ENCODE peak calls at places on chromosomes 16 and 17, in eight cellular contexts. Y is neuronal stem cell, H is fibroblast of lung, Z is mesenchymal stem cell, W is aorta, L is HCT116, J is heart left ventricle, X is upper lobe of right lung. M is an unnamed sample.

GRCh38 chr17:79038545-79039135 is 14.7 kb downstream of the C1QTNF1 start:
- DNase-seq in Y (no peak), H (peak; percentile 86), Z (no peak), W (peak; percentile 72), L (no peak), J (no peak), X (peak; percentile 35), M (peak; percentile 99)

GRCh38 chr17:64358261-64358788 is 32.3 kb downstream of the PECAM1 start:
- DNase-seq in Y (no peak), H (peak; percentile 27), Z (no peak), W (no peak), L (no peak), J (no peak), X (peak; percentile 23), M (peak; percentile 42)

GRCh38 chr16:78748471-78748929 is 649.0 kb downstream of the WWOX start:
- DNase-seq in Y (no peak), H (no peak), Z (no peak), W (no peak), L (no peak), J (no peak), X (no peak), M (no peak)

GRCh38 chr17:82846061-82846691 is 6.4 kb upstream of the ZNF750 start:
- DNase-seq in Y (no peak), H (no peak), Z (no peak), W (no peak), L (no peak), J (peak; percentile 46), X (peak; percentile 48), M (no peak)

GRCh38 chr16:2686912-2687507 is 4.7 kb downstream of the KCTD5 start:
- DNase-seq in Y (no peak), H (no peak), Z (no peak), W (peak; percentile 87), L (no peak), J (peak; percentile 50), X (peak; percentile 81), M (no peak)

GRCh38 chr17:12040478-12040877 is 19.8 kb downstream of the MAP2K4 start:
- DNase-seq in Y (no peak), H (no peak), Z (no peak), W (no peak), L (no peak), J (no peak), X (no peak), M (peak; percentile 45)

GRCh38 chr16:58461056-58461455 is 38.9 kb upstream of the NDRG4 start:
- DNase-seq in Y (no peak), H (no peak), Z (no peak), W (no peak), L (peak; percentile 27), J (no peak), X (no peak), M (no peak)

GRCh38 chr17:54063639-54064038 is 240.9 kb downstream of the KIF2B start:
- DNase-seq in Y (no peak), H (no peak), Z (no peak), W (no peak), L (no peak), J (no peak), X (no peak), M (no peak)

GRCh38 chr17:79747508-79748295 is 17.0 kb downstream of the ENPP7 start:
- DNase-seq in Y (no peak), H (no peak), Z (no peak), W (no peak), L (no peak), J (no peak), X (no peak), M (peak; percentile 5)

DNA sequence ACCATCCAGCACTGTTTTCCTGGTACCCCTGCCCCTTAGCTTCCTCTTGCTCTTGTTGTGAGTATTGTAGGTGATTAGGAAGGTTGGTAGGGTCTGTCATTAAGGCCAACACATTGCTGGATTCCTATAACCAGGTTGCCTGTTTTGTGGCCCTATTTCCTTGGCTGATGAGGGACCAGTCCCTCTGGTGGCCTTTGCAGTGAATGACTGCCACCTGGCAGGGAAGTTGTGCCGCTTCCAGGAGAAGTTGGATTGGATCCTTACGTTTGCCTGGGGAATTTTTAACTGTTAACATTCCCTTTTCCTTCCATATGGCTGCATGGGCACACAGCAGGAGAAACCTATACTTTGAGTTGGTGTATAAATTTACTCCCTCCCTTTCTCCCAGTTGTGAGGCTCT is 32.4 kb downstream of the LCMT1 start:
- DNase-seq in Y (no peak), H (no peak), Z (no peak), W (no peak), L (no peak), J (no peak), X (no peak), M (peak; percentile 33)
- H3K36me3 ChIP-seq in Y (peaks cover 25% of the 10 kb centered on the region), H (no peaks in the 10 kb centered on the region), Z (peaks cover 15% of the 10 kb centered on the region), W (no peaks in the 10 kb centered on the region), L (peaks cover 15% of the 10 kb centered on the region), J (peaks cover 77% of the 10 kb centered on the region), X (peaks cover 76% of the 10 kb centered on the region), M (peaks cover 19% of the 10 kb centered on the region)

DNA sequence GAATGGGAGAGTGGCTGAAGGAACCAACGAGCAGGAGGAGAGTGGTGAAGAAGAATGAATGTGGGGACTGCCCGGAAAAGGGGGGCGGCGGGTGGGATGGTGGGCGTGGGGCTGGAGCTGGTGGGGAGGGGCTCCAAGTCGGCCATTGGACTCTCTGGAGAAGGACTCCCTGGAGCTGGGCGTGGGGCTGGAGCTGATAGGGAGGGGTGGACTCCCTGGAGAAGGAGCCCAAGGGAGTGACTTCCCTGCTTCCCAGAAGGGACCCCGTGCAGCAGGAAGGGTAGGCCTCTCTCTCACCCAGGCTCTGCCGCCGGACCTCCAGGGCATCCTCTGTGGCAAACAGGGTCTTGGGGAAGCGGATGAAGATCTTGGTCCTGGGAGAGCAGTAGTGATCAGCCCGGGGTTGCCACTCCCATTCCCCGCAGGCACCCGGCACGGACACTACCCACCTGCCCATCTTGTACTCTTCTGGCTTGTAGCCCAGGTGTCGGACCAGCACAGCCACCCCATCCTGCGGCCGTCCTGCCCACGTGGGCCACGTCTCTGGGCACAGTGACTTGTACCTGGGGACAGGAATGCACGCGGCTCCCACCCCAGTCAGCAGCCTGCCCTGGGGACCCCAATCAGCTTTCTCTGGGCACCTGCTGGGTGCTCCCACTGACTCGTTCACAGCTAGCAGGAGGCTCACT is 14.9 kb upstream of the CRK start:
- DNase-seq in Y (no peak), H (no peak), Z (no peak), W (no peak), L (no peak), J (no peak), X (no peak), M (no peak)
- H3K36me3 ChIP-seq in Y (peaks cover 55% of the 10 kb centered on the region), H (peaks cover 49% of the 10 kb centered on the region), Z (peaks cover 95% of the 10 kb centered on the region), W (peaks cover 7% of the 10 kb centered on the region), L (peaks cover 12% of the 10 kb centered on the region), J (peaks cover 94% of the 10 kb centered on the region), X (peaks cover 78% of the 10 kb centered on the region), M (peaks cover 32% of the 10 kb centered on the region)

GRCh38 chr17:4887581-4887980 is 11.8 kb upstream of the C17orf107 start:
- DNase-seq in Y (no peak), H (no peak), Z (no peak), W (no peak), L (no peak), J (no peak), X (no peak), M (no peak)
- H3K36me3 ChIP-seq in Y (peaks cover 41% of the 10 kb centered on the region), H (peaks cover 38% of the 10 kb centered on the region), Z (peaks cover 82% of the 10 kb centered on the region), W (no peaks in the 10 kb centered on the region), L (peaks cover 29% of the 10 kb centered on the region), J (peaks cover 79% of the 10 kb centered on the region), X (peaks cover 84% of the 10 kb centered on the region), M (no peaks in the 10 kb centered on the region)

GRCh38 chr17:27480699-27481098 is 24.5 kb downstream of the KSR1 start:
- DNase-seq in Y (no peak), H (no peak), Z (no peak), W (no peak), L (no peak), J (no peak), X (no peak), M (no peak)
- H3K36me3 ChIP-seq in Y (no peaks in the 10 kb centered on the region), H (no peaks in the 10 kb centered on the region), Z (peaks cover 11% of the 10 kb centered on the region), W (no peaks in the 10 kb centered on the region), L (no peaks in the 10 kb centered on the region), J (no peaks in the 10 kb centered on the region), X (no peaks in the 10 kb centered on the region), M (no peaks in the 10 kb centered on the region)

GRCh38 chr17:76157759-76158158 is 16.7 kb upstream of the FOXJ1 start:
- DNase-seq in Y (no peak), H (no peak), Z (no peak), W (no peak), L (no peak), J (peak; percentile 5), X (no peak), M (no peak)
- H3K36me3 ChIP-seq in Y (peaks cover 5% of the 10 kb centered on the region), H (no peaks in the 10 kb centered on the region), Z (peaks cover 30% of the 10 kb centered on the region), W (no peaks in the 10 kb centered on the region), L (no peaks in the 10 kb centered on the region), J (no peaks in the 10 kb centered on the region), X (no peaks in the 10 kb centered on the region), M (no peaks in the 10 kb centered on the region)

GRCh38 chr17:16052486-16052885 is 52.9 kb downstream of the TTC19 start:
- DNase-seq in Y (no peak), H (peak; percentile 46), Z (no peak), W (no peak), L (no peak), J (no peak), X (no peak), M (no peak)

GRCh38 chr17:16044484-16044883 is 44.9 kb downstream of the TTC19 start:
- DNase-seq in Y (no peak), H (no peak), Z (no peak), W (no peak), L (no peak), J (no peak), X (no peak), M (no peak)

GRCh38 chr17:16050844-16051243 is 51.2 kb downstream of the TTC19 start:
- DNase-seq in Y (no peak), H (no peak), Z (no peak), W (no peak), L (no peak), J (no peak), X (no peak), M (no peak)

GRCh38 chr17:16048797-16049449 is 49.3 kb downstream of the TTC19 start:
- DNase-seq in Y (no peak), H (no peak), Z (no peak), W (no peak), L (no peak), J (no peak), X (no peak), M (no peak)

DNA sequence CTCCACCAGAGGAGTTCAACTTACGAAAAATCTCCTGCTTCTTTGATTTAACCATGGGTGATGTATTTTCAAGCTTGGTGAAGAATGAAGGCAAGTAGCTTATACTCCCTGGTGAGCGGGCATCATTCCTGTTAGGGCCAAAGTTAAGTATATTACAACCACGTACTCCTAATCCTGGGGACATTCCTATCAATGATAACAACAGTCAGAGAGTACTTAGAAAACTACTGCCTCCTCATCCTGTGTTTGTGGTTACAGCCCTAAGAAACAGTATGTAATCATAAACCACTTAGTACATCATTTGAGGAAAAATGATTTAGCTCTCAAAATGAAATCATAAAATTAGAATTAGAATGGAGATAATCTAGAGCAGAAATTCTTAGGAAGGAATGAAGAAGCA is 47.3 kb downstream of the TTC19 start:
- DNase-seq in Y (no peak), H (peak; percentile 35), Z (no peak), W (no peak), L (no peak), J (no peak), X (no peak), M (no peak)
- H3K36me3 ChIP-seq in Y (peaks cover 26% of the 10 kb centered on the region), H (peaks cover 9% of the 10 kb centered on the region), Z (peaks cover 28% of the 10 kb centered on the region), W (peaks cover 14% of the 10 kb centered on the region), L (peaks cover 34% of the 10 kb centered on the region), J (peaks cover 84% of the 10 kb centered on the region), X (peaks cover 78% of the 10 kb centered on the region), M (peaks cover 45% of the 10 kb centered on the region)

GRCh38 chr17:44387773-44388172 is 1.7 kb downstream of the ITGA2B start:
- DNase-seq in Y (no peak), H (no peak), Z (no peak), W (no peak), L (no peak), J (no peak), X (no peak), M (no peak)
- H3K36me3 ChIP-seq in Y (no peaks in the 10 kb centered on the region), H (no peaks in the 10 kb centered on the region), Z (no peaks in the 10 kb centered on the region), W (no peaks in the 10 kb centered on the region), L (no peaks in the 10 kb centered on the region), J (no peaks in the 10 kb centered on the region), X (no peaks in the 10 kb centered on the region), M (no peaks in the 10 kb centered on the region)

M was measured in GM23248.